ENCODE peak calls at places on chromosomes 12 and 14, in five cellular contexts. One of them, this sample, is unnamed.
A peak's percentile ranks its signal among the peaks of the same experiment; 100 is the strongest.

GRCh38 chr14:77369280-77369679 is 7.6 kb downstream of the TMED8 start:
- DNase-seq in lung: no peak
- DNase-seq in breast epithelium: no peak
- DNase-seq in transverse colon: no peak
- DNase-seq in CD4-positive, CD25-positive, alpha-beta regulatory T cell: no peak
- DNase-seq in this sample: no peak

GRCh38 chr12:6914246-6914947 is at the start of gene ENO2:
- DNase-seq in lung: peak; percentile 68
- DNase-seq in CD4-positive, CD25-positive, alpha-beta regulatory T cell: peak; percentile 81
- DNase-seq in transverse colon: peak; percentile 81
- DNase-seq in breast epithelium: no peak
- DNase-seq in this sample: peak; percentile 75

GRCh38 chr14:55540847-55541773 is 38.9 kb upstream of the KTN1 start:
- DNase-seq in transverse colon: no peak
- DNase-seq in breast epithelium: no peak
- DNase-seq in CD4-positive, CD25-positive, alpha-beta regulatory T cell: no peak
- DNase-seq in lung: no peak
- DNase-seq in this sample: no peak

GRCh38 chr12:12645485-12645884 is 33.8 kb downstream of the CREBL2 start:
- DNase-seq in transverse colon: peak; percentile 22
- DNase-seq in lung: no peak
- DNase-seq in breast epithelium: no peak
- DNase-seq in CD4-positive, CD25-positive, alpha-beta regulatory T cell: peak; percentile 28
- DNase-seq in this sample: no peak

GRCh38 chr12:103833891-103834290 is 7.1 kb downstream of the NT5DC3 start:
- DNase-seq in transverse colon: no peak
- DNase-seq in lung: no peak
- DNase-seq in CD4-positive, CD25-positive, alpha-beta regulatory T cell: no peak
- DNase-seq in breast epithelium: no peak
- DNase-seq in this sample: no peak

GRCh38 chr12:28955491-28955890 is 193.6 kb upstream of the FAR2 start:
- DNase-seq in lung: no peak
- DNase-seq in transverse colon: no peak
- DNase-seq in breast epithelium: no peak
- DNase-seq in CD4-positive, CD25-positive, alpha-beta regulatory T cell: no peak
- DNase-seq in this sample: no peak

GRCh38 chr14:95189400-95190162 is 32.3 kb upstream of the DICER1 start:
- DNase-seq in transverse colon: no peak
- DNase-seq in lung: no peak
- DNase-seq in CD4-positive, CD25-positive, alpha-beta regulatory T cell: no peak
- DNase-seq in breast epithelium: no peak
- DNase-seq in this sample: no peak

GRCh38 chr12:121786441-121786825 is 7.1 kb downstream of the RHOF start:
- DNase-seq in breast epithelium: peak; percentile 84
- DNase-seq in CD4-positive, CD25-positive, alpha-beta regulatory T cell: no peak
- DNase-seq in lung: peak; percentile 89
- DNase-seq in transverse colon: peak; percentile 88
- DNase-seq in this sample: no peak

GRCh38 chr12:131609762-131610161 is 101.1 kb upstream of the SFSWAP start:
- DNase-seq in CD4-positive, CD25-positive, alpha-beta regulatory T cell: no peak
- DNase-seq in breast epithelium: no peak
- DNase-seq in lung: no peak
- DNase-seq in transverse colon: no peak
- DNase-seq in this sample: no peak

GRCh38 chr12:4064008-4064407 is 190.8 kb upstream of the PARP11 start:
- DNase-seq in transverse colon: no peak
- DNase-seq in CD4-positive, CD25-positive, alpha-beta regulatory T cell: no peak
- DNase-seq in breast epithelium: no peak
- DNase-seq in lung: no peak
- DNase-seq in this sample: no peak

GRCh38 chr14:53696217-53696965 is 260.2 kb downstream of the BMP4 start:
- DNase-seq in lung: no peak
- DNase-seq in breast epithelium: no peak
- DNase-seq in CD4-positive, CD25-positive, alpha-beta regulatory T cell: no peak
- DNase-seq in transverse colon: no peak
- DNase-seq in this sample: no peak

GRCh38 chr12:47207005-47207717 is 127.4 kb upstream of the AMIGO2 start:
- DNase-seq in CD4-positive, CD25-positive, alpha-beta regulatory T cell: peak; percentile 25
- DNase-seq in breast epithelium: no peak
- DNase-seq in lung: peak; percentile 40
- DNase-seq in transverse colon: peak; percentile 57
- DNase-seq in this sample: no peak

GRCh38 chr12:110372056-110372425 is 31.5 kb downstream of the ANAPC7 start:
- DNase-seq in lung: no peak
- DNase-seq in transverse colon: no peak
- DNase-seq in breast epithelium: no peak
- DNase-seq in CD4-positive, CD25-positive, alpha-beta regulatory T cell: no peak
- DNase-seq in this sample: no peak

GRCh38 chr12:122081697-122082221 is 3.2 kb downstream of the MLXIP start:
- DNase-seq in CD4-positive, CD25-positive, alpha-beta regulatory T cell: no peak
- DNase-seq in breast epithelium: no peak
- DNase-seq in transverse colon: peak; percentile 60
- DNase-seq in lung: no peak
- DNase-seq in this sample: no peak

GRCh38 chr12:55707841-55708694 is at the start of gene ITGA7:
- DNase-seq in lung: peak; percentile 44
- DNase-seq in transverse colon: peak; percentile 75
- DNase-seq in breast epithelium: no peak
- DNase-seq in CD4-positive, CD25-positive, alpha-beta regulatory T cell: peak; percentile 65
- DNase-seq in this sample: peak; percentile 81

GRCh38 chr12:76346798-76347420 is 1.3 kb downstream of the BBS10 start:
- DNase-seq in breast epithelium: no peak
- DNase-seq in lung: no peak
- DNase-seq in transverse colon: no peak
- DNase-seq in CD4-positive, CD25-positive, alpha-beta regulatory T cell: no peak
- DNase-seq in this sample: no peak

GRCh38 chr14:104682107-104682593 is 7.3 kb upstream of the INF2 start:
- DNase-seq in transverse colon: no peak
- DNase-seq in breast epithelium: no peak
- DNase-seq in CD4-positive, CD25-positive, alpha-beta regulatory T cell: no peak
- DNase-seq in lung: no peak
- DNase-seq in this sample: no peak

GRCh38 chr14:55721353-55721752 is 141.3 kb downstream of the KTN1 start:
- DNase-seq in transverse colon: no peak
- DNase-seq in lung: no peak
- DNase-seq in breast epithelium: no peak
- DNase-seq in CD4-positive, CD25-positive, alpha-beta regulatory T cell: no peak
- DNase-seq in this sample: no peak

GRCh38 chr12:7374423-7375144 is 69.4 kb downstream of the CD163L1 start:
- DNase-seq in breast epithelium: no peak
- DNase-seq in lung: no peak
- DNase-seq in CD4-positive, CD25-positive, alpha-beta regulatory T cell: no peak
- DNase-seq in transverse colon: peak; percentile 42
- DNase-seq in this sample: no peak

GRCh38 chr12:109900752-109901580 is 892 bp downstream of the TCHP start:
- DNase-seq in lung: no peak
- DNase-seq in breast epithelium: no peak
- DNase-seq in CD4-positive, CD25-positive, alpha-beta regulatory T cell: no peak
- DNase-seq in transverse colon: no peak
- DNase-seq in this sample: no peak

GRCh38 chr12:11758838-11759509 is 109.5 kb downstream of the ETV6 start:
- DNase-seq in lung: no peak
- DNase-seq in transverse colon: peak; percentile 72
- DNase-seq in CD4-positive, CD25-positive, alpha-beta regulatory T cell: no peak
- DNase-seq in breast epithelium: no peak
- DNase-seq in this sample: no peak

GRCh38 chr14:77325746-77326094 is 4.9 kb downstream of the GSTZ1 start:
- DNase-seq in CD4-positive, CD25-positive, alpha-beta regulatory T cell: no peak
- DNase-seq in breast epithelium: no peak
- DNase-seq in transverse colon: no peak
- DNase-seq in lung: no peak
- DNase-seq in this sample: no peak

GRCh38 chr14:77044776-77045569 is 16.5 kb upstream of the IRF2BPL start:
- DNase-seq in lung: peak; percentile 59
- DNase-seq in CD4-positive, CD25-positive, alpha-beta regulatory T cell: no peak
- DNase-seq in breast epithelium: no peak
- DNase-seq in transverse colon: peak; percentile 62
- DNase-seq in this sample: no peak

GRCh38 chr14:62064741-62065323 is 302.6 kb downstream of the SNAPC1 start:
- DNase-seq in CD4-positive, CD25-positive, alpha-beta regulatory T cell: no peak
- DNase-seq in lung: no peak
- DNase-seq in transverse colon: no peak
- DNase-seq in breast epithelium: no peak
- DNase-seq in this sample: no peak

GRCh38 chr12:9867531-9867930 is 1.6 kb downstream of the CLEC2B start:
- DNase-seq in breast epithelium: no peak
- DNase-seq in transverse colon: no peak
- DNase-seq in CD4-positive, CD25-positive, alpha-beta regulatory T cell: no peak
- DNase-seq in lung: no peak
- DNase-seq in this sample: no peak

DNA sequence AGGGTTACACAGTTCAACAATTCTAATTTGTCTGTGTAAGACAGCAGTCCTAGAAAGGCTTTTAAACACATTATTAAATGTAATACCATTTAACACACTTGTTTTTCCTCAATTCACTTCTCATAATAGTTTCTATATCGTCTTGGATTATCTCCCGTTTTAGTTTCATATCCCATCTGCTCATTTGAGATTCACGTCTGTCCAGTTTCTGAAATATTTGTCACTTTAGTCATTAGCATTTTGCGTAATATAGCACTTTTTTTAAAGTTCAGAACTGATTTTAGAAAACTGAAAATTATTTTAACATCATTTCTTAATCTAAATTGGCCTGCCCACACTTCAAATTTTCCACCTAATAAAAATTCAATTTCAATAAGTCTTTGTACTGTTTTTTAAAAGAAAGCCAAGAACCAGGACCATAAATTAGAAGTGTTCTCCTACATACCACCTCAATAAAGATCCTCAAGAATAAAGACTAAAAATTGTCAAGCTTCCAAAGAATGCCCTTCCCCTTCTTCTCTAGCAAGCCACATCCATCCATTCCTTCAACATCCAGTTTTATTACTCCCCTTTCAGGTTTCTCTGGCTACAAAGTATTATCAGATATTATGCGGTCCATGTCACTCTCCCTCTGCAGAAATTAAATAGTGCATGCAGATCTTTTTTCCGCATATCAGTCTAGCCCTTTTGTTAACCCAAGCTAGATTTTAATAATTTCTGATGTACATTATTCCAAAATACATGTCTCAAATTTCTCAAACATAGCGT is 11.9 kb downstream of the MED13L start:
- DNase-seq in CD4-positive, CD25-positive, alpha-beta regulatory T cell: no peak
- DNase-seq in transverse colon: no peak
- DNase-seq in breast epithelium: no peak
- DNase-seq in lung: no peak
- DNase-seq in this sample: no peak
- H3K27ac ChIP-seq in CD4-positive, CD25-positive, alpha-beta regulatory T cell: no peak overlapping the region
- H3K27ac ChIP-seq in transverse colon: no peak overlapping the region
- H3K27ac ChIP-seq in breast epithelium: no peak overlapping the region
- H3K27ac ChIP-seq in lung: no peak overlapping the region
- H3K27ac ChIP-seq in this sample: no peak overlapping the region

GRCh38 chr12:38253778-38254177 is 62.8 kb upstream of the ALG10B start:
- DNase-seq in lung: no peak
- DNase-seq in transverse colon: no peak
- DNase-seq in CD4-positive, CD25-positive, alpha-beta regulatory T cell: no peak
- DNase-seq in breast epithelium: no peak
- DNase-seq in this sample: no peak
- H3K4me3 ChIP-seq in lung: no peak overlapping the region
- H3K4me3 ChIP-seq in transverse colon: no peak overlapping the region
- H3K4me3 ChIP-seq in CD4-positive, CD25-positive, alpha-beta regulatory T cell: no peak overlapping the region
- H3K4me3 ChIP-seq in breast epithelium: no peak overlapping the region
- H3K4me3 ChIP-seq in this sample: no peak overlapping the region

DNA sequence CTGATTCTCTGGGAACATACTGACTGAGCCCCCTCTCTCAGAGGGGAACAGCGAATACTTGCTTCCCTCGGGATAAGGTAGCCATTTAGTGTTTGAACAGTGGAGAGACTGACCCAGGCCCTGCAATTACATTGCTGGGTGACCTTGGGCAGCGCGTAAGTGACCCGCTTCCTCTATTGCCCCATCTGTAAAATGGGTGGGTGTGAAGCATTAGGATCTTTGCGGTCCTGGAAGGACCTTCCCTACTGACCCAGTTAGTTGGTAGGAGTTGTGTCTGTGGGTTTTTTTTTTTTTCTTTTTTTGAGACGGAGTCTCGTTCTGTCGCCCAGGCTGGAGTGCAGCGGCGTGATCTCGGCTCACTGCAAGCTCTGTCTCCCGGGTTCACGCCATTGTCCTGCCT is 1.2 kb upstream of the KMT5A start:
- DNase-seq in lung: no peak
- DNase-seq in breast epithelium: no peak
- DNase-seq in transverse colon: no peak
- DNase-seq in CD4-positive, CD25-positive, alpha-beta regulatory T cell: no peak
- DNase-seq in this sample: no peak
- H3K27ac ChIP-seq in lung: no peak overlapping the region
- H3K27ac ChIP-seq in breast epithelium: no peak overlapping the region
- H3K27ac ChIP-seq in transverse colon: no peak overlapping the region
- H3K27ac ChIP-seq in CD4-positive, CD25-positive, alpha-beta regulatory T cell: no peak overlapping the region
- H3K27ac ChIP-seq in this sample: no peak overlapping the region

GRCh38 chr12:93060666-93061413 is 131.7 kb upstream of the EEA1 start:
- DNase-seq in breast epithelium: no peak
- DNase-seq in CD4-positive, CD25-positive, alpha-beta regulatory T cell: no peak
- DNase-seq in transverse colon: no peak
- DNase-seq in lung: no peak
- DNase-seq in this sample: no peak
- H3K4me3 ChIP-seq in breast epithelium: no peak overlapping the region
- H3K4me3 ChIP-seq in CD4-positive, CD25-positive, alpha-beta regulatory T cell: no peak overlapping the region
- H3K4me3 ChIP-seq in transverse colon: no peak overlapping the region
- H3K4me3 ChIP-seq in lung: no peak overlapping the region
- H3K4me3 ChIP-seq in this sample: peak overlapping the region; percentile 14

GRCh38 chr12:48789858-48790326 is 1.0 kb upstream of the ADCY6 start:
- DNase-seq in breast epithelium: no peak
- DNase-seq in CD4-positive, CD25-positive, alpha-beta regulatory T cell: no peak
- DNase-seq in lung: no peak
- DNase-seq in transverse colon: no peak
- DNase-seq in this sample: no peak
- H3K27ac ChIP-seq in breast epithelium: peak overlapping the region; percentile 98
- H3K27ac ChIP-seq in CD4-positive, CD25-positive, alpha-beta regulatory T cell: no peak overlapping the region
- H3K27ac ChIP-seq in lung: no peak overlapping the region
- H3K27ac ChIP-seq in transverse colon: peak overlapping the region; percentile 94
- H3K27ac ChIP-seq in this sample: peak overlapping the region; percentile 87

DNA sequence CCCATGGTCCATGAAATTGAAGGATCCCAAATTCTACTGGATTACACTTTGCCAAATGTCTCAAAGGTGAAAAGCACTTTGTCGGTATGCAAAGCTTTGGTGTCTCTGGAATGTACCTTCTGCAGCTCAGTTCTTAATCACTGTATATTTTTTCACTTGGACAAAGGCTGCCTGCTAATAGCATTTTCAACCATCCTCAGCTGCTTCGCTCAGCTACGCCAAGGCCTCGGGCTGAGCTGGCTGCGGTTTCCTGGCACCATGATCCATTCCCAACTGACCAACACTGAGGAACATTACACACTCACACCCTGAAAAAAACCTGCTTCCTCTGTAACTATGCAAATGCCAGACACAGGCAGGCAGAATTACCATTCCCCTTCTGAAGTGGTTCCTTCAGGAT is 335.2 kb downstream of the DPF3 start:
- DNase-seq in breast epithelium: peak; percentile 71
- DNase-seq in transverse colon: no peak
- DNase-seq in lung: no peak
- DNase-seq in CD4-positive, CD25-positive, alpha-beta regulatory T cell: no peak
- DNase-seq in this sample: peak; percentile 77
- H3K4me3 ChIP-seq in breast epithelium: peak overlapping the region; percentile 20
- H3K4me3 ChIP-seq in transverse colon: no peak overlapping the region
- H3K4me3 ChIP-seq in lung: no peak overlapping the region
- H3K4me3 ChIP-seq in CD4-positive, CD25-positive, alpha-beta regulatory T cell: no peak overlapping the region
- H3K4me3 ChIP-seq in this sample: no peak overlapping the region